ENCODE peak calls at places on chromosomes 12 and 14, in ten cellular contexts. S is IMR-90, X is heart left ventricle, Q is endothelial cell of umbilical vein, O is A549, U is K562, I is uterus, G is HCT116, E is GM12892, C is sigmoid colon. A is an unnamed sample.

GRCh38 chr12:119668315-119668651 is 350 bp downstream of the PRKAB1 start:
- DNase-seq in O (no peak), U (no peak), C (no peak), Q (no peak), S (peak; percentile 8), I (no peak), G (no peak), E (no peak), X (no peak), A (no peak)

GRCh38 chr12:115450017-115450416 is 766.0 kb upstream of the TBX3 start:
- DNase-seq in I (no peak), U (no peak), O (no peak), Q (no peak), G (no peak), E (no peak), S (no peak), X (no peak), C (no peak), A (no peak)

GRCh38 chr12:31118831-31119530 is 45.3 kb downstream of the DDX11 start:
- DNase-seq in U (peak; percentile 58), Q (no peak), E (no peak), O (peak; percentile 49), C (no peak), X (no peak), I (peak; percentile 71), S (no peak), G (peak; percentile 12), A (peak; percentile 70)

GRCh38 chr12:89932950-89933349 is 224.3 kb upstream of the ATP2B1 start:
- DNase-seq in I (no peak), G (no peak), Q (no peak), S (peak; percentile 47), U (no peak), E (no peak), X (no peak), O (no peak), C (no peak), A (no peak)

GRCh38 chr14:96146131-96146771 is 58.4 kb upstream of the BDKRB2 start:
- DNase-seq in S (peak; percentile 70), G (no peak), E (no peak), I (peak; percentile 37), X (no peak), U (no peak), C (peak; percentile 77), O (no peak), Q (peak; percentile 80), A (no peak)

GRCh38 chr12:5505751-5506150 is 73.8 kb downstream of the NTF3 start:
- DNase-seq in G (no peak), X (no peak), E (no peak), I (no peak), U (no peak), O (no peak), C (no peak), Q (no peak), S (no peak), A (no peak)

GRCh38 chr14:89621791-89622638 is 205.0 kb upstream of the FOXN3 start:
- DNase-seq in E (no peak), O (no peak), C (no peak), Q (no peak), S (no peak), I (no peak), G (no peak), U (no peak), X (no peak), A (no peak)

GRCh38 chr14:89723930-89724915 is 230.3 kb downstream of the EFCAB11 start:
- DNase-seq in O (no peak), U (no peak), G (no peak), C (no peak), X (no peak), S (no peak), E (no peak), I (no peak), Q (no peak), A (no peak)

GRCh38 chr12:12997734-12998133 is 2.3 kb downstream of the HEBP1 start:
- DNase-seq in S (no peak), I (no peak), G (no peak), Q (no peak), U (no peak), C (no peak), O (no peak), E (no peak), X (no peak), A (no peak)

GRCh38 chr12:41621288-41621687 is 433.2 kb downstream of the PDZRN4 start:
- DNase-seq in Q (no peak), O (no peak), E (no peak), X (no peak), C (no peak), U (no peak), I (no peak), G (no peak), S (no peak), A (no peak)

GRCh38 chr12:50070314-50071060 is 13.1 kb downstream of the ASIC1 start:
- DNase-seq in O (peak; percentile 71), G (peak; percentile 64), Q (peak; percentile 76), S (peak; percentile 84), I (peak; percentile 83), U (peak; percentile 79), E (peak; percentile 47), C (peak; percentile 93), X (peak; percentile 82), A (no peak)

GRCh38 chr12:7638064-7638763 is 27.5 kb downstream of the APOBEC1 start:
- DNase-seq in G (no peak), X (no peak), O (no peak), E (no peak), S (no peak), I (no peak), U (no peak), Q (peak; percentile 4), C (no peak), A (no peak)

GRCh38 chr12:110744697-110745264 is 2.1 kb upstream of the PPP1CC start:
- DNase-seq in Q (no peak), G (no peak), C (no peak), E (no peak), O (no peak), S (no peak), X (no peak), U (no peak), I (no peak), A (no peak)

GRCh38 chr12:122887817-122888212 is 8.1 kb downstream of the VPS37B start:
- DNase-seq in C (no peak), I (no peak), O (no peak), U (no peak), X (no peak), S (no peak), G (no peak), E (no peak), Q (no peak), A (no peak)

GRCh38 chr12:122886851-122887816 is 8.8 kb downstream of the VPS37B start:
- DNase-seq in S (peak; percentile 76), I (no peak), E (no peak), C (no peak), Q (peak; percentile 71), G (peak; percentile 81), O (peak; percentile 85), U (peak; percentile 57), X (no peak), A (peak; percentile 53)

GRCh38 chr12:122889658-122890561 is 6.0 kb downstream of the VPS37B start:
- DNase-seq in I (no peak), O (no peak), Q (no peak), E (no peak), C (no peak), X (no peak), S (no peak), U (no peak), G (no peak), A (no peak)

GRCh38 chr12:122886161-122886560 is 9.8 kb downstream of the VPS37B start:
- DNase-seq in G (no peak), E (no peak), I (no peak), X (no peak), S (no peak), O (no peak), Q (no peak), C (no peak), U (no peak), A (no peak)

GRCh38 chr12:122888232-122888752 is 7.6 kb downstream of the VPS37B start:
- DNase-seq in I (no peak), X (no peak), O (peak; percentile 74), U (no peak), E (no peak), C (no peak), S (peak; percentile 69), Q (peak; percentile 96), G (peak; percentile 81), A (no peak)
- TF ChIP-seq POLR2A in I (peak; percentile 6), X (no peak), O (no peak), U (no peak), E (no peak), C (no peak), S (no peak), Q (peak; percentile 76), G (no peak), A (no peak)

GRCh38 chr14:69985456-69985855 is 106.2 kb downstream of the SMOC1 start:
- DNase-seq in O (no peak), I (no peak), E (no peak), U (no peak), Q (no peak), S (peak; percentile 87), G (no peak), C (no peak), X (no peak), A (no peak)
- TF ChIP-seq POLR2A in O (no peak), I (no peak), E (no peak), U (no peak), Q (no peak), S (no peak), G (no peak), C (no peak), X (no peak), A (no peak)

DNA sequence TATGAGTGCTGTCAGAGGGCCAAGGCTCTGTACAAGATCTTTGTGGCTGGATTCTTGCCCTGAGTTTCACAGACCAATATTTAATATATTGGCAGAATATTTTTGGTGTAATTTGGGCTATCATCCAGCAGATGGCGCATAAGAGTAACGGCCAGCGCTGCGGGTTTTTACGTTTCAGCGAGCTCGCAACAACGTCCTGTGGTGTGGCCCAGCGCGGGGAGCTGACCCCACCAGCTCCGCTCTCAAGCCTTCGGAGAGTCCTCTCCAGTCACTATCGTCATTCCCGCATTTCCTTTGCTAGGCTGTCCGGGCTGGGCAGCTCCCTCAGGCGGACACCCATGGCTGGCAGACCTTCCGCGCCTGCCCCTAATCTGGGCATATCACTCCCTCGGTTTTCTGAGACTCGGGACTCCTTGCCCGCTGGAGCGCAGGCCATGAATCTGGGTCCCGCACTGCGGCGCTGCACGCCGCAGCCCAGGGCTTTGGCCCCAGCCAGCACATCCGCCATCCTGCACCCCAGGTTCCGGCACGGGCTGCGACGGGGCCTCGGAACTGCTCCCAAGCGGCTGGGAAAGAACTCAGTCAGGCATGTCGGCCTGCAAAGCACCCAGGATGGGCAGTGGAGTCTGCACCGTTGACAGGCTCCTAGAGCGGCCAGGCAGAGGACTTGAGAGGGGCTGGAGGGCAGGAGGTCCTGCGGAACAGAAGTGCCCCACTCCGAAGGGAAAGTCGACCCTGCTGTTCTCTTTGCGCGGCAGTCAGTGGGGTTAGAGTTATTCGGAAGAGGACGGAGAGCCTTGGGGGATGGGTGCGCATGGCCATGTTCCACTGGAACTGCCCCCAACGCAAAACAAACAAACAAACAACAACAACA is 18.4 kb downstream of the OLR1 start:
- DNase-seq in Q (peak; percentile 81), O (peak; percentile 55), E (peak; percentile 27), C (peak; percentile 88), G (peak; percentile 21), X (peak; percentile 66), S (peak; percentile 63), U (peak; percentile 32), I (peak; percentile 66), A (peak; percentile 82)
- TF ChIP-seq POLR2A in Q (no peak), O (peak; percentile 49), E (no peak), C (no peak), G (no peak), X (no peak), S (no peak), U (no peak), I (no peak), A (peak; percentile 66)

GRCh38 chr12:75977952-75978671 is 53.5 kb downstream of the PHLDA1 start:
- DNase-seq in S (peak; percentile 100), E (peak; percentile 13), C (peak; percentile 75), I (peak; percentile 70), X (peak; percentile 63), Q (peak; percentile 100), G (peak; percentile 94), U (peak; percentile 43), O (peak; percentile 94), A (peak; percentile 78)
- TF ChIP-seq POLR2A in S (peak; percentile 2), E (peak; percentile 52), C (no peak), I (no peak), X (no peak), Q (no peak), G (no peak), U (no peak), O (no peak), A (peak; percentile 47)